ENCODE peak calls at places on chromosomes 12 and 14, in four cellular contexts. One of them, this sample, is unnamed.

GRCh38 chr14:101715209-101716076 is 46.1 kb upstream of the PPP2R5C start:
- DNase-seq in hepatic stellate cell: no peak
- DNase-seq in AG10803: no peak
- DNase-seq in OCI-LY7: no peak
- DNase-seq in this sample: no peak

GRCh38 chr12:104863549-104863948 is 94.5 kb downstream of the SLC41A2 start:
- DNase-seq in hepatic stellate cell: peak
- DNase-seq in AG10803: peak
- DNase-seq in OCI-LY7: no peak
- DNase-seq in this sample: no peak

GRCh38 chr12:68760806-68761441 is 14.9 kb downstream of the SLC35E3 start:
- DNase-seq in hepatic stellate cell: no peak
- DNase-seq in AG10803: no peak
- DNase-seq in OCI-LY7: no peak
- DNase-seq in this sample: no peak

GRCh38 chr14:63654346-63654745 is 12.7 kb upstream of the WDR89 start:
- DNase-seq in hepatic stellate cell: peak
- DNase-seq in AG10803: peak
- DNase-seq in OCI-LY7: no peak
- DNase-seq in this sample: no peak

GRCh38 chr14:61706096-61706690 is 10.9 kb downstream of the HIF1A start:
- DNase-seq in hepatic stellate cell: no peak
- DNase-seq in AG10803: no peak
- DNase-seq in OCI-LY7: no peak
- DNase-seq in this sample: no peak

GRCh38 chr12:90079811-90080210 is 371.2 kb upstream of the ATP2B1 start:
- DNase-seq in hepatic stellate cell: no peak
- DNase-seq in AG10803: no peak
- DNase-seq in OCI-LY7: no peak
- DNase-seq in this sample: no peak

GRCh38 chr12:16347391-16348298 is at the start of gene MGST1:
- DNase-seq in hepatic stellate cell: peak
- DNase-seq in AG10803: peak
- DNase-seq in OCI-LY7: peak
- DNase-seq in this sample: peak

GRCh38 chr14:68978550-68978911 is 571 bp downstream of the ACTN1 start:
- DNase-seq in hepatic stellate cell: no peak
- DNase-seq in AG10803: peak
- DNase-seq in OCI-LY7: no peak
- DNase-seq in this sample: no peak

GRCh38 chr12:32918890-32919791 is 22.6 kb upstream of the PKP2 start:
- DNase-seq in hepatic stellate cell: no peak
- DNase-seq in AG10803: no peak
- DNase-seq in OCI-LY7: peak
- DNase-seq in this sample: peak

GRCh38 chr12:126668538-126668937 is 1598.4 kb upstream of the TMEM132C start:
- DNase-seq in hepatic stellate cell: no peak
- DNase-seq in AG10803: peak
- DNase-seq in OCI-LY7: no peak
- DNase-seq in this sample: no peak

GRCh38 chr14:76953196-76953945 is 75.1 kb downstream of the IRF2BPL start:
- DNase-seq in hepatic stellate cell: peak
- DNase-seq in AG10803: peak
- DNase-seq in OCI-LY7: no peak
- DNase-seq in this sample: peak

GRCh38 chr14:69716483-69717187 is 50.3 kb upstream of the SRSF5 start:
- DNase-seq in hepatic stellate cell: peak
- DNase-seq in AG10803: peak
- DNase-seq in OCI-LY7: no peak
- DNase-seq in this sample: peak

GRCh38 chr12:98735821-98736220 is 90.7 kb downstream of the APAF1 start:
- DNase-seq in hepatic stellate cell: no peak
- DNase-seq in AG10803: no peak
- DNase-seq in OCI-LY7: no peak
- DNase-seq in this sample: no peak

GRCh38 chr14:86221755-86222154 is 691.8 kb downstream of the FLRT2 start:
- DNase-seq in hepatic stellate cell: no peak
- DNase-seq in AG10803: no peak
- DNase-seq in OCI-LY7: no peak
- DNase-seq in this sample: no peak

GRCh38 chr12:12683725-12684124 is 12.3 kb downstream of the GPR19 start:
- DNase-seq in hepatic stellate cell: no peak
- DNase-seq in AG10803: no peak
- DNase-seq in OCI-LY7: no peak
- DNase-seq in this sample: no peak

GRCh38 chr14:97771340-97772045 is 974.3 kb downstream of the VRK1 start:
- DNase-seq in hepatic stellate cell: no peak
- DNase-seq in AG10803: no peak
- DNase-seq in OCI-LY7: no peak
- DNase-seq in this sample: no peak